ENCODE peak calls at places on chromosomes 13 and 19, in eight cellular contexts. T is fibroblast of the aortic adventitia; F is left cardiac atrium; R is EL; J is stimulated activated CD4-positive, alpha-beta T cell treated with anti-CD3 and anti-CD28 coated beads, Interleukin-12 subunit alpha, Interleukin-12 subunit beta, amount 100 ng/mL, for 4 hours; M is RPMI7951; P is T follicular helper cell; Z is OCI-M1. A is an unnamed sample.

GRCh38 chr13:49622174-49622946 is 5.9 kb upstream of the ARL11 start:
- DNase-seq in T (peak; percentile 36), F (peak; percentile 59), R (no peak), J (no peak), M (no peak), P (no peak), Z (peak; percentile 35), A (no peak)

GRCh38 chr13:24341439-24341838 is 32.1 kb downstream of the C1QTNF9 start:
- DNase-seq in T (peak; percentile 21), F (no peak), R (peak; percentile 12), J (no peak), M (no peak), P (no peak), Z (no peak), A (no peak)

GRCh38 chr13:99796175-99796819 is 175.3 kb downstream of the ZIC5 start:
- DNase-seq in T (peak; percentile 37), F (no peak), R (peak; percentile 50), J (no peak), M (peak; percentile 27), P (no peak), Z (peak; percentile 67), A (no peak)

GRCh38 chr19:4115050-4115817 is 8.7 kb downstream of the MAP2K2 start:
- DNase-seq in T (no peak), F (no peak), R (no peak), J (peak; percentile 42), M (no peak), P (peak; percentile 57), Z (no peak), A (no peak)

GRCh38 chr19:35303357-35303915 is 11.5 kb downstream of the MAG start:
- DNase-seq in T (no peak), F (no peak), R (no peak), J (no peak), M (no peak), P (no peak), Z (no peak), A (no peak)

GRCh38 chr13:50697746-50698526 is 145.6 kb downstream of the DLEU7 start:
- DNase-seq in T (no peak), F (no peak), R (no peak), J (no peak), M (no peak), P (no peak), Z (no peak), A (no peak)

GRCh38 chr19:42176990-42177685 is 40.3 kb downstream of the DEDD2 start:
- DNase-seq in T (peak; percentile 58), F (peak; percentile 74), R (peak; percentile 79), J (peak; percentile 73), M (peak; percentile 81), P (peak; percentile 66), Z (peak; percentile 76), A (peak; percentile 35)

GRCh38 chr13:30615851-30616311 is 1.8 kb upstream of the USPL1 start:
- DNase-seq in T (peak; percentile 66), F (no peak), R (peak; percentile 32), J (no peak), M (peak; percentile 37), P (no peak), Z (peak; percentile 58), A (no peak)

GRCh38 chr19:4229179-4229931 is at the start of gene EBI3:
- DNase-seq in T (peak; percentile 32), F (no peak), R (peak; percentile 82), J (peak; percentile 54), M (peak; percentile 56), P (no peak), Z (no peak), A (no peak)

GRCh38 chr13:35733832-35734231 is 257.3 kb upstream of the MAB21L1 start:
- DNase-seq in T (peak; percentile 64), F (no peak), R (no peak), J (no peak), M (no peak), P (no peak), Z (no peak), A (no peak)

GRCh38 chr19:10864538-10864899 is 6.8 kb upstream of the CARM1 start:
- DNase-seq in T (peak; percentile 82), F (peak; percentile 89), R (peak; percentile 81), J (peak; percentile 82), M (peak; percentile 73), P (peak; percentile 70), Z (peak; percentile 98), A (no peak)

GRCh38 chr19:16586477-16586871 is 14.3 kb upstream of the SLC35E1 start:
- DNase-seq in T (no peak), F (no peak), R (no peak), J (no peak), M (no peak), P (no peak), Z (no peak), A (no peak)

GRCh38 chr19:49689133-49690072 is at the start of gene ADM5:
- DNase-seq in T (no peak), F (no peak), R (peak; percentile 36), J (peak; percentile 49), M (no peak), P (no peak), Z (no peak), A (no peak)

GRCh38 chr13:30375436-30375835 is 46.9 kb upstream of the UBE2L5 start:
- DNase-seq in T (no peak), F (no peak), R (no peak), J (no peak), M (no peak), P (no peak), Z (no peak), A (no peak)

GRCh38 chr19:10155834-10156233 is 36.1 kb upstream of the EIF3G start:
- DNase-seq in T (peak; percentile 25), F (no peak), R (peak; percentile 32), J (no peak), M (no peak), P (no peak), Z (no peak), A (no peak)

GRCh38 chr13:98540476-98540875 is 36.4 kb downstream of the STK24 start:
- DNase-seq in T (no peak), F (no peak), R (no peak), J (no peak), M (peak; percentile 17), P (no peak), Z (no peak), A (no peak)

GRCh38 chr19:18848860-18849661 is 17.3 kb downstream of the UPF1 start:
- DNase-seq in T (peak; percentile 87), F (peak; percentile 79), R (peak; percentile 65), J (no peak), M (no peak), P (no peak), Z (no peak), A (peak; percentile 69)

A was measured in pulmonary artery endothelial cell.